ENCODE peak calls at places on chromosomes 11 and 22, in seven cellular contexts. M is mucosa of descending colon; A is BJ; H is NCI-H2171 treated with DMSO at 0.1 percent for 48 hours; D is activated CD4-positive, alpha-beta T cell treated with anti-CD3 and anti-CD28 coated beads, Interleukin-2, amount 50 U/mL, for 48 hours; P is activated naive CD4-positive, alpha-beta T cell; Z is Calu3. L is an unnamed sample.

GRCh38 chr11:46914363-46914762 is 4.0 kb downstream of the LRP4 start:
- DNase-seq in M (no peak), A (peak), H (no peak), P (no peak), D (no peak), Z (no peak), L (no peak)

GRCh38 chr11:12773591-12773990 is 99.4 kb downstream of the TEAD1 start:
- DNase-seq in H (no peak), A (no peak), P (no peak), M (no peak), Z (no peak), D (no peak), L (no peak)

GRCh38 chr11:114368918-114369680 is 31.2 kb downstream of the C11orf71 start:
- DNase-seq in A (no peak), Z (no peak), D (no peak), H (no peak), P (no peak), M (no peak), L (no peak)

GRCh38 chr22:33000342-33001280 is 57.6 kb downstream of the SYN3 start:
- DNase-seq in D (peak), A (no peak), P (no peak), M (peak), H (peak), Z (peak), L (no peak)

GRCh38 chr22:31488988-31489617 is 539 bp downstream of the EIF4ENIF1 start:
- DNase-seq in A (no peak), H (no peak), D (peak), M (peak), P (no peak), Z (peak), L (no peak)

GRCh38 chr22:24492391-24492790 is 2.7 kb upstream of the UPB1 start:
- DNase-seq in M (no peak), D (no peak), H (no peak), Z (no peak), A (no peak), P (no peak), L (no peak)

GRCh38 chr11:132125855-132126841 is 755.7 kb downstream of the NTM start:
- DNase-seq in P (no peak), H (no peak), D (peak), A (no peak), Z (no peak), M (no peak), L (no peak)

GRCh38 chr11:15104166-15104565 is 10.6 kb upstream of the INSC start:
- DNase-seq in D (no peak), A (no peak), H (no peak), P (no peak), M (no peak), Z (no peak), L (no peak)

GRCh38 chr22:47091241-47091691 is 328.8 kb downstream of the TBC1D22A start:
- DNase-seq in A (no peak), D (no peak), M (no peak), P (no peak), Z (no peak), H (no peak), L (no peak)

GRCh38 chr11:103170865-103171264 is 61.6 kb downstream of the DYNC2H1 start:
- DNase-seq in Z (no peak), P (no peak), A (peak), M (no peak), D (no peak), H (no peak), L (no peak)

GRCh38 chr11:74418509-74418895 is 20.3 kb upstream of the PGM2L1 start:
- DNase-seq in M (no peak), P (no peak), A (peak), Z (no peak), H (no peak), D (no peak), L (peak)

GRCh38 chr22:32661296-32661695 is 140.2 kb upstream of the TIMP3 start:
- DNase-seq in H (no peak), D (no peak), M (no peak), P (no peak), Z (peak), A (peak), L (peak)

GRCh38 chr22:29480512-29481264 is 670 bp downstream of the NEFH start:
- DNase-seq in A (no peak), P (no peak), M (peak), D (peak), Z (no peak), H (no peak), L (peak)

GRCh38 chr11:83403990-83404389 is 117.8 kb upstream of the CCDC90B start:
- DNase-seq in M (no peak), D (no peak), Z (no peak), P (no peak), A (no peak), H (no peak), L (no peak)

GRCh38 chr22:38504731-38505594 is 1.1 kb downstream of the DDX17 start:
- DNase-seq in D (peak), P (no peak), Z (peak), M (peak), H (no peak), A (no peak), L (peak)

GRCh38 chr22:35910013-35910860 is 118.4 kb downstream of the RBFOX2 start:
- DNase-seq in Z (no peak), D (no peak), P (no peak), H (no peak), A (no peak), M (no peak), L (peak)

GRCh38 chr11:31826530-31827438 is 15.7 kb upstream of the PAX6 start:
- DNase-seq in M (no peak), Z (no peak), D (no peak), H (no peak), P (no peak), A (no peak), L (no peak)

GRCh38 chr11:12175694-12176241 is 65.4 kb downstream of the MICAL2 start:
- DNase-seq in D (no peak), A (peak), Z (no peak), P (no peak), M (no peak), H (no peak), L (peak)